ENCODE peak calls at places on chromosomes 4 and X, in nine cellular contexts. L is WTC11, S is amniotic epithelial cell, I is neural progenitor cell, X is anterior cingulate cortex, V is AG09309, P is NCI-H1694, C is fibroblast of mammary gland, N is A549. F is an unnamed sample.

GRCh38 chr4:139266583-139267257 is 13.3 kb downstream of the MGARP start:
- DNase-seq in L (no peak), S (peak), I (peak), X (peak), V (peak), P (no peak), C (peak), N (peak), F (no peak)

GRCh38 chr4:123559955-123560669 is 163.5 kb downstream of the SPRY1 start:
- DNase-seq in L (no peak), S (peak), I (no peak), X (no peak), V (no peak), P (no peak), C (peak), N (no peak), F (no peak)

GRCh38 chr4:83075696-83076095 is 38.8 kb downstream of the PLAC8 start:
- DNase-seq in L (no peak), S (peak), I (no peak), X (no peak), V (peak), P (no peak), C (peak), N (no peak), F (no peak)

GRCh38 chr4:152115794-152116193 is 355.0 kb upstream of the GATB start:
- DNase-seq in L (no peak), S (no peak), I (no peak), X (no peak), V (no peak), P (no peak), C (no peak), N (no peak), F (no peak)

GRCh38 chr4:7124643-7125442 is 57.0 kb upstream of the GRPEL1 start:
- DNase-seq in L (no peak), S (peak), I (no peak), X (no peak), V (peak), P (peak), C (peak), N (peak), F (no peak)

GRCh38 chr4:122480023-122480422 is 23.5 kb upstream of the IL2 start:
- DNase-seq in L (no peak), S (peak), I (no peak), X (no peak), V (peak), P (no peak), C (peak), N (no peak), F (no peak)

GRCh38 chrX:116204947-116205346 is 34.4 kb downstream of the AGTR2 start:
- DNase-seq in L (no peak), S (peak), I (peak), X (no peak), V (no peak), P (peak), C (peak), N (peak), F (no peak)

GRCh38 chrX:11381464-11381863 is 88.3 kb downstream of the AMELX start:
- DNase-seq in L (peak), S (peak), I (peak), X (peak), V (peak), P (peak), C (peak), N (peak), F (peak)

GRCh38 chrX:39814391-39814790 is 283.4 kb downstream of the BCOR start:
- DNase-seq in L (no peak), S (peak), I (no peak), X (no peak), V (no peak), P (peak), C (peak), N (peak), F (no peak)

GRCh38 chrX:108795240-108795639 is 58.9 kb upstream of the IRS4 start:
- DNase-seq in L (no peak), S (no peak), I (no peak), X (no peak), V (no peak), P (no peak), C (no peak), N (no peak), F (no peak)

GRCh38 chr4:1414831-1415680 is 8.8 kb upstream of the NKX1-1 start:
- DNase-seq in L (no peak), S (no peak), I (no peak), X (no peak), V (no peak), P (no peak), C (no peak), N (no peak), F (no peak)

GRCh38 chr4:185576314-185576713 is 41.0 kb upstream of the PDLIM3 start:
- DNase-seq in L (no peak), S (no peak), I (no peak), X (no peak), V (no peak), P (no peak), C (no peak), N (no peak), F (no peak)

GRCh38 chr4:6668391-6668790 is 25.3 kb upstream of the S100P start:
- DNase-seq in L (no peak), S (peak), I (no peak), X (no peak), V (peak), P (no peak), C (peak), N (no peak), F (no peak)

GRCh38 chr4:138576684-138577083 is 334.5 kb upstream of the SLC7A11 start:
- DNase-seq in L (no peak), S (peak), I (peak), X (no peak), V (peak), P (no peak), C (peak), N (peak), F (no peak)

GRCh38 chr4:70559216-70559830 is 32.7 kb upstream of the AMBN start:
- DNase-seq in L (peak), S (peak), I (peak), X (peak), V (peak), P (peak), C (peak), N (peak), F (peak)

GRCh38 chr4:73945674-73946449 is 36.0 kb downstream of the PF4 start:
- DNase-seq in L (no peak), S (no peak), I (no peak), X (no peak), V (no peak), P (no peak), C (no peak), N (no peak), F (no peak)

GRCh38 chrX:120768681-120769080 is 107.0 kb downstream of the CT47B1 start:
- DNase-seq in L (no peak), S (peak), I (no peak), X (no peak), V (peak), P (no peak), C (peak), N (no peak), F (no peak)

GRCh38 chr4:182189107-182189878 is 53.9 kb upstream of the TENM3 start:
- DNase-seq in L (no peak), S (peak), I (no peak), X (no peak), V (peak), P (no peak), C (peak), N (peak), F (no peak)

GRCh38 chr4:36053931-36054330 is 190.4 kb downstream of the ARAP2 start:
- DNase-seq in L (no peak), S (peak), I (no peak), X (no peak), V (no peak), P (no peak), C (no peak), N (no peak), F (no peak)

GRCh38 chr4:1219553-1219950 is 29.4 kb downstream of the CTBP1 start:
- DNase-seq in L (no peak), S (peak), I (no peak), X (no peak), V (no peak), P (no peak), C (peak), N (no peak), F (no peak)

GRCh38 chrX:71911731-71912050 is 1.0 kb downstream of the NHSL2 start:
- DNase-seq in L (no peak), S (no peak), I (peak), X (no peak), V (no peak), P (no peak), C (no peak), N (no peak), F (no peak)

GRCh38 chr4:55458164-55458563 is 62.4 kb downstream of the TMEM165 start:
- DNase-seq in L (no peak), S (peak), I (no peak), X (no peak), V (no peak), P (no peak), C (peak), N (no peak), F (no peak)

GRCh38 chrX:44071847-44072545 is 98.8 kb upstream of the NDP start:
- DNase-seq in L (no peak), S (no peak), I (no peak), X (no peak), V (no peak), P (no peak), C (peak), N (peak), F (no peak)

GRCh38 chrX:27964432-27964831 is 16.8 kb downstream of the DCAF8L1 start:
- DNase-seq in L (no peak), S (no peak), I (no peak), X (no peak), V (no peak), P (no peak), C (no peak), N (no peak), F (no peak)

GRCh38 chr4:173494013-173494970 is 35.7 kb downstream of the HAND2 start:
- DNase-seq in L (peak), S (peak), I (peak), X (peak), V (no peak), P (no peak), C (peak), N (peak), F (no peak)

GRCh38 chr4:141807073-141807472 is 170.7 kb downstream of the IL15 start:
- DNase-seq in L (no peak), S (peak), I (no peak), X (no peak), V (no peak), P (no peak), C (peak), N (no peak), F (no peak)